ENCODE peak calls at places on chromosomes 7 and 10, in four cellular contexts. C is left ventricle myocardium inferior, M is Panc1, T is PC-3. G is an unnamed sample.
A peak's percentile ranks its signal among the peaks of the same experiment; 100 is the strongest.

GRCh38 chr7:17434841-17435692 is 136.6 kb downstream of the AHR start:
- DNase-seq in C (no peak), M (no peak), T (peak; percentile 5), G (no peak)

GRCh38 chr7:109757713-109758112 is 1188.0 kb downstream of the DNAJB9 start:
- DNase-seq in C (no peak), M (no peak), T (no peak), G (no peak)

GRCh38 chr7:327305-327931 is 37.4 kb downstream of the FOXL3 start:
- DNase-seq in C (no peak), M (no peak), T (no peak), G (no peak)

GRCh38 chr7:100678291-100678984 is 4.9 kb downstream of the GNB2 start:
- DNase-seq in C (peak; percentile 18), M (no peak), T (no peak), G (no peak)

GRCh38 chr10:35336921-35337741 is 822 bp downstream of the CCNY start:
- DNase-seq in C (peak; percentile 40), M (no peak), T (peak; percentile 77), G (no peak)

GRCh38 chr10:126011995-126012394 is 115.6 kb downstream of the FANK1 start:
- DNase-seq in C (no peak), M (no peak), T (no peak), G (no peak)

GRCh38 chr7:18020138-18020715 is 7.4 kb downstream of the PRPS1L1 start:
- DNase-seq in C (no peak), M (no peak), T (no peak), G (no peak)

GRCh38 chr10:77710759-77711682 is 73.4 kb upstream of the KCNMA1 start:
- DNase-seq in C (peak; percentile 69), M (peak; percentile 36), T (peak; percentile 97), G (no peak)

GRCh38 chr7:83484266-83484665 is 164.7 kb downstream of the SEMA3E start:
- DNase-seq in C (no peak), M (no peak), T (no peak), G (no peak)

GRCh38 chr7:36280840-36281812 is 108.5 kb upstream of the ANLN start:
- DNase-seq in C (peak; percentile 62), M (peak; percentile 86), T (peak; percentile 86), G (peak; percentile 63)

GRCh38 chr10:4822208-4822607 is 3.8 kb upstream of the AKR1E2 start:
- DNase-seq in C (no peak), M (no peak), T (no peak), G (no peak)

GRCh38 chr10:71975087-71975890 is 11.1 kb downstream of the CHST3 start:
- DNase-seq in C (peak; percentile 69), M (no peak), T (peak; percentile 58), G (no peak)

GRCh38 chr7:1811850-1812692 is 142.0 kb downstream of the ELFN1 start:
- DNase-seq in C (no peak), M (no peak), T (peak; percentile 6), G (no peak)

GRCh38 chr10:25076501-25077197 is 60.2 kb downstream of the THNSL1 start:
- DNase-seq in C (no peak), M (no peak), T (no peak), G (no peak)

GRCh38 chr10:6275022-6275997 is 72.6 kb downstream of the PFKFB3 start:
- DNase-seq in C (peak; percentile 86), M (peak; percentile 51), T (peak; percentile 89), G (peak; percentile 87)
- TF ChIP-seq CTCF in C (peak; percentile 24), M (no peak), T (no peak), G (no peak)

GRCh38 chr7:27225005-27225934 is 17.3 kb upstream of the EVX1 start:
- DNase-seq in C (no peak), M (no peak), T (no peak), G (no peak)
- H3K4me3 ChIP-seq in C (no peak overlapping the region), M (no peak overlapping the region), T (no peak overlapping the region), G (no peak overlapping the region)

GRCh38 chr7:128869138-128869943 is 6.7 kb downstream of the ATP6V1F start:
- DNase-seq in C (peak; percentile 42), M (no peak), T (peak; percentile 56), G (no peak)
- TF ChIP-seq CTCF in C (peak; percentile 33), M (peak; percentile 52), T (no peak), G (no peak)

GRCh38 chr7:76292206-76292573 is 10.3 kb upstream of the HSPB1 start:
- DNase-seq in C (no peak), M (no peak), T (no peak), G (no peak)

GRCh38 chr7:76293407-76293901 is 9.0 kb upstream of the HSPB1 start:
- DNase-seq in C (no peak), M (no peak), T (peak; percentile 47), G (no peak)

GRCh38 chr7:76286842-76287403 is 15.6 kb upstream of the HSPB1 start:
- DNase-seq in C (no peak), M (no peak), T (no peak), G (no peak)

GRCh38 chr7:76294344-76295024 is 8.0 kb upstream of the HSPB1 start:
- DNase-seq in C (peak; percentile 98), M (no peak), T (peak; percentile 92), G (peak; percentile 91)

DNA sequence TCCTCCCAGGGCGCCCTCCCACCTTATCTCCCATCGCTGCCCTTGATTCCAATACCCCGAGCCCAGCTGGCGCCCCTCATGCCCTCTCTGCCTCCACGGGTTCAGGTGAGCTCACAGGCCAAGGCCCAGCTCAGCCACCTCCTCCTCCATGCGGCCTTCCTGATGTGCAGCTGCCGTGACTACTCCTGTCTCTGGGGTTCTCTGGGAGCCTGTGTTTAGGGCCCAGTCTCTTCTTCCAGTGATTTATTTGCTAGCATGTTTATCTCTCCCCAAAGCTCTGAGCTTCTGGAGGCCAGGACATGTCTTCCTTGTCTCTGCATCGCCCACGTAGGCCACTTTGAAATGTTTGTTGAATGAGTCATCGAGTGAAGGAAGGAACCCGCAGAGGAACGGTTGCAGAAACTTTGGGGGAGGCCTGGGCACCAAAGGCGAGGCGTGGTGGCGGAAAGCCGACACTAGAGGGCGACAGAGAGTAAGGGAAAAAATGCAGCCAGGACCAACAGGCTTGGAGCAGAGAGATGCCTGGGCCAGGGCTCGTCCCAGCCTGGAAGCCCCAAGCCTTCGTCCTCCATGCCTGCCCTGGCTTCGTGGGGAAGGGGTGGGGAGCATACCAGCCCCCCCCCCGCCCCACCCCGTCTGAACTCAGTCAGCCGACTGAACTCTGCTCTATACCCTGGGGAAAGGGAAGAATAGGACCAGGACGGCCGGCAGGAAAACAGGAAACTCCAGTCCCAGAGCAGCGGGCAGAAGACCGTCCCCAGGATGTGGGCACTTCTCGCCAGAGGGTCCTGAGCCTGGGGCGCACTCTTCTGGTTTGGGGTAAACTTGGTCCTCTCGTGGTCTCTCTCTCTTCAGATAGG is 10.9 kb upstream of the HSPB1 start:
- DNase-seq in C (peak; percentile 91), M (peak; percentile 99), T (peak; percentile 99), G (peak; percentile 94)
- H3K4me3 ChIP-seq in C (peak overlapping the region; percentile 60), M (peak overlapping the region; percentile 47), T (peak overlapping the region; percentile 62), G (peak overlapping the region; percentile 2)